ENCODE peak calls at places on chromosomes 7 and 10, in eight cellular contexts. One of them, this sample, is unnamed.
A peak's percentile ranks its signal among the peaks of the same experiment; 100 is the strongest.

GRCh38 chr7:46369933-46370654 is 449.0 kb upstream of the IGFBP3 start:
- DNase-seq in SK-N-SH: no peak
- DNase-seq in sigmoid colon: no peak
- DNase-seq in GM12892: no peak
- DNase-seq in HepG2: no peak
- DNase-seq in Panc1: no peak
- DNase-seq in upper lobe of left lung: no peak
- DNase-seq in HCT116: peak; percentile 7
- DNase-seq in this sample: no peak

GRCh38 chr10:73876971-73877370 is 2.6 kb upstream of the CAMK2G start:
- DNase-seq in SK-N-SH: no peak
- DNase-seq in sigmoid colon: no peak
- DNase-seq in GM12892: no peak
- DNase-seq in HepG2: no peak
- DNase-seq in Panc1: no peak
- DNase-seq in upper lobe of left lung: no peak
- DNase-seq in HCT116: no peak
- DNase-seq in this sample: no peak

GRCh38 chr10:93334181-93334580 is 148.0 kb downstream of the MYOF start:
- DNase-seq in SK-N-SH: no peak
- DNase-seq in sigmoid colon: no peak
- DNase-seq in GM12892: no peak
- DNase-seq in HepG2: no peak
- DNase-seq in Panc1: no peak
- DNase-seq in upper lobe of left lung: no peak
- DNase-seq in HCT116: no peak
- DNase-seq in this sample: no peak

GRCh38 chr10:95513008-95513589 is 48.1 kb downstream of the SORBS1 start:
- DNase-seq in SK-N-SH: no peak
- DNase-seq in sigmoid colon: no peak
- DNase-seq in GM12892: no peak
- DNase-seq in HepG2: peak; percentile 57
- DNase-seq in Panc1: no peak
- DNase-seq in upper lobe of left lung: no peak
- DNase-seq in HCT116: no peak
- DNase-seq in this sample: no peak

GRCh38 chr10:84026821-84027257 is 112.5 kb upstream of the GHITM start:
- DNase-seq in SK-N-SH: peak; percentile 35
- DNase-seq in sigmoid colon: no peak
- DNase-seq in GM12892: no peak
- DNase-seq in HepG2: peak; percentile 10
- DNase-seq in Panc1: peak; percentile 39
- DNase-seq in upper lobe of left lung: no peak
- DNase-seq in HCT116: peak; percentile 7
- DNase-seq in this sample: no peak

GRCh38 chr7:47669178-47669878 is 87.4 kb upstream of the TNS3 start:
- DNase-seq in SK-N-SH: no peak
- DNase-seq in sigmoid colon: peak; percentile 85
- DNase-seq in GM12892: peak; percentile 79
- DNase-seq in HepG2: peak; percentile 37
- DNase-seq in Panc1: no peak
- DNase-seq in upper lobe of left lung: no peak
- DNase-seq in HCT116: no peak
- DNase-seq in this sample: peak; percentile 90

GRCh38 chr10:35012781-35013180 is 77.4 kb downstream of the CUL2 start:
- DNase-seq in SK-N-SH: no peak
- DNase-seq in sigmoid colon: no peak
- DNase-seq in GM12892: no peak
- DNase-seq in HepG2: no peak
- DNase-seq in Panc1: no peak
- DNase-seq in upper lobe of left lung: no peak
- DNase-seq in HCT116: no peak
- DNase-seq in this sample: no peak

GRCh38 chr10:7171825-7172224 is 239.0 kb downstream of the SFMBT2 start:
- DNase-seq in SK-N-SH: no peak
- DNase-seq in sigmoid colon: no peak
- DNase-seq in GM12892: no peak
- DNase-seq in HepG2: no peak
- DNase-seq in Panc1: no peak
- DNase-seq in upper lobe of left lung: peak; percentile 83
- DNase-seq in HCT116: no peak
- DNase-seq in this sample: no peak

GRCh38 chr7:133207687-133208086 is 45.2 kb upstream of the EXOC4 start:
- DNase-seq in SK-N-SH: no peak
- DNase-seq in sigmoid colon: no peak
- DNase-seq in GM12892: no peak
- DNase-seq in HepG2: peak; percentile 21
- DNase-seq in Panc1: no peak
- DNase-seq in upper lobe of left lung: no peak
- DNase-seq in HCT116: peak; percentile 12
- DNase-seq in this sample: no peak

GRCh38 chr7:111198255-111198654 is 107.3 kb downstream of the LRRN3 start:
- DNase-seq in SK-N-SH: no peak
- DNase-seq in sigmoid colon: no peak
- DNase-seq in GM12892: no peak
- DNase-seq in HepG2: peak; percentile 16
- DNase-seq in Panc1: peak; percentile 92
- DNase-seq in upper lobe of left lung: no peak
- DNase-seq in HCT116: peak; percentile 97
- DNase-seq in this sample: no peak

GRCh38 chr10:102132193-102132562 is 662 bp upstream of the PPRC1 start:
- DNase-seq in SK-N-SH: no peak
- DNase-seq in sigmoid colon: no peak
- DNase-seq in GM12892: no peak
- DNase-seq in HepG2: no peak
- DNase-seq in Panc1: no peak
- DNase-seq in upper lobe of left lung: no peak
- DNase-seq in HCT116: no peak
- DNase-seq in this sample: no peak

GRCh38 chr10:8102708-8103401 is 48.4 kb downstream of the GATA3 start:
- DNase-seq in SK-N-SH: no peak
- DNase-seq in sigmoid colon: no peak
- DNase-seq in GM12892: no peak
- DNase-seq in HepG2: no peak
- DNase-seq in Panc1: no peak
- DNase-seq in upper lobe of left lung: no peak
- DNase-seq in HCT116: no peak
- DNase-seq in this sample: peak; percentile 36

GRCh38 chr7:124032369-124033092 is at the start of gene TMEM229A:
- DNase-seq in SK-N-SH: peak; percentile 88
- DNase-seq in sigmoid colon: peak; percentile 61
- DNase-seq in GM12892: peak; percentile 13
- DNase-seq in HepG2: no peak
- DNase-seq in Panc1: no peak
- DNase-seq in upper lobe of left lung: peak; percentile 88
- DNase-seq in HCT116: no peak
- DNase-seq in this sample: peak; percentile 73

GRCh38 chr10:91610444-91610843 is 22.4 kb downstream of the PPP1R3C start:
- DNase-seq in SK-N-SH: no peak
- DNase-seq in sigmoid colon: no peak
- DNase-seq in GM12892: no peak
- DNase-seq in HepG2: no peak
- DNase-seq in Panc1: no peak
- DNase-seq in upper lobe of left lung: no peak
- DNase-seq in HCT116: no peak
- DNase-seq in this sample: no peak

GRCh38 chr7:66921396-66921917 is 432 bp downstream of the TMEM248 start:
- DNase-seq in SK-N-SH: peak; percentile 88
- DNase-seq in sigmoid colon: peak; percentile 70
- DNase-seq in GM12892: peak; percentile 26
- DNase-seq in HepG2: no peak
- DNase-seq in Panc1: no peak
- DNase-seq in upper lobe of left lung: no peak
- DNase-seq in HCT116: no peak
- DNase-seq in this sample: peak; percentile 90

GRCh38 chr7:141381794-141382453 is 169.3 kb upstream of the AGK start:
- DNase-seq in SK-N-SH: no peak
- DNase-seq in sigmoid colon: no peak
- DNase-seq in GM12892: no peak
- DNase-seq in HepG2: no peak
- DNase-seq in Panc1: no peak
- DNase-seq in upper lobe of left lung: no peak
- DNase-seq in HCT116: no peak
- DNase-seq in this sample: no peak

GRCh38 chr10:97854735-97855134 is 5.1 kb downstream of the GOLGA7B start:
- DNase-seq in SK-N-SH: no peak
- DNase-seq in sigmoid colon: no peak
- DNase-seq in GM12892: no peak
- DNase-seq in HepG2: no peak
- DNase-seq in Panc1: no peak
- DNase-seq in upper lobe of left lung: no peak
- DNase-seq in HCT116: no peak
- DNase-seq in this sample: no peak

GRCh38 chr7:131238260-131238940 is 89.3 kb upstream of the MKLN1 start:
- DNase-seq in SK-N-SH: no peak
- DNase-seq in sigmoid colon: no peak
- DNase-seq in GM12892: no peak
- DNase-seq in HepG2: peak; percentile 68
- DNase-seq in Panc1: no peak
- DNase-seq in upper lobe of left lung: no peak
- DNase-seq in HCT116: no peak
- DNase-seq in this sample: no peak

GRCh38 chr7:416761-417624 is 102.7 kb downstream of the PDGFA start:
- DNase-seq in SK-N-SH: peak; percentile 23
- DNase-seq in sigmoid colon: peak; percentile 62
- DNase-seq in GM12892: no peak
- DNase-seq in HepG2: no peak
- DNase-seq in Panc1: no peak
- DNase-seq in upper lobe of left lung: peak; percentile 66
- DNase-seq in HCT116: no peak
- DNase-seq in this sample: peak; percentile 67

GRCh38 chr10:76492026-76492425 is 1060.6 kb downstream of the LRMDA start:
- DNase-seq in SK-N-SH: no peak
- DNase-seq in sigmoid colon: no peak
- DNase-seq in GM12892: no peak
- DNase-seq in HepG2: no peak
- DNase-seq in Panc1: no peak
- DNase-seq in upper lobe of left lung: no peak
- DNase-seq in HCT116: no peak
- DNase-seq in this sample: no peak

GRCh38 chr7:7177044-7177517 is 5.3 kb upstream of the C1GALT1 start:
- DNase-seq in SK-N-SH: no peak
- DNase-seq in sigmoid colon: no peak
- DNase-seq in GM12892: no peak
- DNase-seq in HepG2: peak; percentile 99
- DNase-seq in Panc1: peak; percentile 94
- DNase-seq in upper lobe of left lung: no peak
- DNase-seq in HCT116: peak; percentile 94
- DNase-seq in this sample: no peak
- TF ChIP-seq POLR2AphosphoS5 in SK-N-SH: no peak
- TF ChIP-seq POLR2AphosphoS5 in sigmoid colon: no peak
- TF ChIP-seq POLR2AphosphoS5 in GM12892: no peak
- TF ChIP-seq POLR2AphosphoS5 in HepG2: peak; percentile 83
- TF ChIP-seq POLR2AphosphoS5 in Panc1: no peak
- TF ChIP-seq POLR2AphosphoS5 in upper lobe of left lung: no peak
- TF ChIP-seq POLR2AphosphoS5 in HCT116: peak; percentile 60
- TF ChIP-seq POLR2AphosphoS5 in this sample: no peak

GRCh38 chr7:150375662-150376521 is 3.2 kb upstream of the ZNF775 start:
- DNase-seq in SK-N-SH: no peak
- DNase-seq in sigmoid colon: no peak
- DNase-seq in GM12892: no peak
- DNase-seq in HepG2: no peak
- DNase-seq in Panc1: no peak
- DNase-seq in upper lobe of left lung: no peak
- DNase-seq in HCT116: no peak
- DNase-seq in this sample: no peak
- TF ChIP-seq POLR2AphosphoS5 in SK-N-SH: no peak
- TF ChIP-seq POLR2AphosphoS5 in sigmoid colon: no peak
- TF ChIP-seq POLR2AphosphoS5 in GM12892: no peak
- TF ChIP-seq POLR2AphosphoS5 in HepG2: no peak
- TF ChIP-seq POLR2AphosphoS5 in Panc1: no peak
- TF ChIP-seq POLR2AphosphoS5 in upper lobe of left lung: no peak
- TF ChIP-seq POLR2AphosphoS5 in HCT116: no peak
- TF ChIP-seq POLR2AphosphoS5 in this sample: no peak

GRCh38 chr10:373516-374309 is 238.5 kb downstream of the ZMYND11 start:
- DNase-seq in SK-N-SH: peak; percentile 56
- DNase-seq in sigmoid colon: peak; percentile 84
- DNase-seq in GM12892: no peak
- DNase-seq in HepG2: peak; percentile 80
- DNase-seq in Panc1: no peak
- DNase-seq in upper lobe of left lung: no peak
- DNase-seq in HCT116: no peak
- DNase-seq in this sample: peak; percentile 31
- TF ChIP-seq POLR2AphosphoS5 in SK-N-SH: peak; percentile 58
- TF ChIP-seq POLR2AphosphoS5 in sigmoid colon: peak; percentile 78
- TF ChIP-seq POLR2AphosphoS5 in GM12892: no peak
- TF ChIP-seq POLR2AphosphoS5 in HepG2: no peak
- TF ChIP-seq POLR2AphosphoS5 in Panc1: no peak
- TF ChIP-seq POLR2AphosphoS5 in upper lobe of left lung: no peak
- TF ChIP-seq POLR2AphosphoS5 in HCT116: no peak
- TF ChIP-seq POLR2AphosphoS5 in this sample: no peak

GRCh38 chr10:123865350-123865749 is 26.3 kb downstream of the CPXM2 start:
- DNase-seq in SK-N-SH: no peak
- DNase-seq in sigmoid colon: no peak
- DNase-seq in GM12892: no peak
- DNase-seq in HepG2: no peak
- DNase-seq in Panc1: no peak
- DNase-seq in upper lobe of left lung: no peak
- DNase-seq in HCT116: no peak
- DNase-seq in this sample: no peak

GRCh38 chr10:123869015-123869414 is 22.6 kb downstream of the CPXM2 start:
- DNase-seq in SK-N-SH: no peak
- DNase-seq in sigmoid colon: no peak
- DNase-seq in GM12892: no peak
- DNase-seq in HepG2: no peak
- DNase-seq in Panc1: no peak
- DNase-seq in upper lobe of left lung: no peak
- DNase-seq in HCT116: no peak
- DNase-seq in this sample: no peak

GRCh38 chr10:123865880-123866279 is 25.7 kb downstream of the CPXM2 start:
- DNase-seq in SK-N-SH: no peak
- DNase-seq in sigmoid colon: peak; percentile 91
- DNase-seq in GM12892: no peak
- DNase-seq in HepG2: no peak
- DNase-seq in Panc1: no peak
- DNase-seq in upper lobe of left lung: no peak
- DNase-seq in HCT116: no peak
- DNase-seq in this sample: no peak

GRCh38 chr10:123868058-123868995 is 23.3 kb downstream of the CPXM2 start:
- DNase-seq in SK-N-SH: no peak
- DNase-seq in sigmoid colon: no peak
- DNase-seq in GM12892: no peak
- DNase-seq in HepG2: peak; percentile 10
- DNase-seq in Panc1: no peak
- DNase-seq in upper lobe of left lung: no peak
- DNase-seq in HCT116: no peak
- DNase-seq in this sample: no peak

GRCh38 chr10:123870260-123870659 is 21.3 kb downstream of the CPXM2 start:
- DNase-seq in SK-N-SH: no peak
- DNase-seq in sigmoid colon: no peak
- DNase-seq in GM12892: no peak
- DNase-seq in HepG2: no peak
- DNase-seq in Panc1: no peak
- DNase-seq in upper lobe of left lung: no peak
- DNase-seq in HCT116: no peak
- DNase-seq in this sample: no peak
- TF ChIP-seq POLR2AphosphoS5 in SK-N-SH: no peak
- TF ChIP-seq POLR2AphosphoS5 in sigmoid colon: peak; percentile 40
- TF ChIP-seq POLR2AphosphoS5 in GM12892: no peak
- TF ChIP-seq POLR2AphosphoS5 in HepG2: no peak
- TF ChIP-seq POLR2AphosphoS5 in Panc1: no peak
- TF ChIP-seq POLR2AphosphoS5 in upper lobe of left lung: no peak
- TF ChIP-seq POLR2AphosphoS5 in HCT116: no peak
- TF ChIP-seq POLR2AphosphoS5 in this sample: no peak

This sample was measured in spleen.